ENCODE peak calls at places on chromosomes 7 and 10, in six cellular contexts. B is T-helper 1 cell, W is activated T-helper 1 cell treated with Interleukin-2 at 50 U/mL for 16 hours, R is NCI-H510A treated with DMSO at 0.1 percent for 48 hours, L is left ventricle myocardium inferior, A is KBM-7. N is an unnamed sample.

GRCh38 chr7:151392426-151392825 is 17.4 kb downstream of the WDR86 start:
- DNase-seq in B (no peak), W (no peak), R (no peak), L (no peak), A (no peak), N (no peak)

GRCh38 chr7:1257221-1257620 is 24.5 kb downstream of the UNCX start:
- DNase-seq in B (no peak), W (no peak), R (no peak), L (no peak), A (no peak), N (no peak)

GRCh38 chr7:55021053-55021452 is 2.2 kb downstream of the EGFR start:
- DNase-seq in B (no peak), W (no peak), R (no peak), L (no peak), A (no peak), N (no peak)

GRCh38 chr7:101162551-101163280 is 2.7 kb downstream of the VGF start:
- DNase-seq in B (no peak), W (no peak), R (peak), L (peak), A (peak), N (no peak)

GRCh38 chr7:27148776-27149641 is 1.4 kb upstream of the HOXA6 start:
- DNase-seq in B (no peak), W (no peak), R (peak), L (no peak), A (peak), N (no peak)

GRCh38 chr10:1070939-1071338 is 14.8 kb downstream of the WDR37 start:
- DNase-seq in B (no peak), W (no peak), R (no peak), L (no peak), A (no peak), N (no peak)

GRCh38 chr10:133306941-133307379 is 1.7 kb downstream of the TUBGCP2 start:
- DNase-seq in B (no peak), W (no peak), R (no peak), L (no peak), A (no peak), N (no peak)

GRCh38 chr7:133309333-133309732 is 56.5 kb downstream of the EXOC4 start:
- DNase-seq in B (no peak), W (no peak), R (no peak), L (no peak), A (no peak), N (no peak)

GRCh38 chr10:20975236-20975635 is 78.1 kb upstream of the NEBL start:
- DNase-seq in B (no peak), W (no peak), R (no peak), L (no peak), A (no peak), N (no peak)

GRCh38 chr7:105454058-105454739 is 65.5 kb upstream of the SRPK2 start:
- DNase-seq in B (no peak), W (no peak), R (no peak), L (no peak), A (no peak), N (no peak)

GRCh38 chr7:55429835-55430499 is 64.8 kb downstream of the LANCL2 start:
- DNase-seq in B (no peak), W (no peak), R (no peak), L (no peak), A (no peak), N (no peak)

GRCh38 chr7:28623105-28623730 is 210.9 kb downstream of the CREB5 start:
- DNase-seq in B (no peak), W (no peak), R (no peak), L (no peak), A (no peak), N (no peak)

GRCh38 chr7:102317231-102318059 is 30.8 kb downstream of the SH2B2 start:
- DNase-seq in B (no peak), W (no peak), R (no peak), L (no peak), A (no peak), N (no peak)

GRCh38 chr10:124249812-124250432 is 156.5 kb upstream of the CHST15 start:
- DNase-seq in B (no peak), W (no peak), R (no peak), L (no peak), A (no peak), N (no peak)

GRCh38 chr7:158495780-158496179 is 91.8 kb downstream of the PTPRN2 start:
- DNase-seq in B (no peak), W (no peak), R (peak), L (no peak), A (peak), N (no peak)

GRCh38 chr10:95517536-95518454 is 43.4 kb downstream of the SORBS1 start:
- DNase-seq in B (no peak), W (no peak), R (peak), L (no peak), A (peak), N (no peak)

GRCh38 chr10:7408494-7409044 is 2.3 kb downstream of the SFMBT2 start:
- DNase-seq in B (no peak), W (peak), R (no peak), L (peak), A (peak), N (peak)

GRCh38 chr7:95246935-95247370 is 77.4 kb downstream of the PON1 start:
- DNase-seq in B (no peak), W (no peak), R (peak), L (no peak), A (peak), N (peak)

GRCh38 chr10:99656199-99657064 is 2.9 kb upstream of the ENTPD7 start:
- DNase-seq in B (no peak), W (no peak), R (no peak), L (no peak), A (no peak), N (peak)

N was measured in AML-193.